ENCODE peak calls at places on chromosomes 6 and 20, in nine cellular contexts. U, F, H, A, P, T, X, D and W are unnamed samples.

GRCh38 chr6:119215885-119216590 is 133.5 kb downstream of the MAN1A1 start:
- DNase-seq in X (no peak), D (no peak), T (no peak), H (no peak), U (no peak), F (no peak), A (no peak), P (no peak), W (no peak)

GRCh38 chr6:75719133-75719532 is 29.9 kb upstream of the MYO6 start:
- DNase-seq in P (no peak), H (no peak), D (no peak), F (no peak), X (no peak), T (no peak), U (no peak), A (no peak), W (no peak)

GRCh38 chr6:132060591-132060990 is 109.4 kb upstream of the CCN2 start:
- DNase-seq in T (peak), X (peak), P (no peak), A (no peak), D (no peak), F (no peak), H (no peak), U (peak), W (no peak)

GRCh38 chr6:26215200-26216014 is 128.2 kb downstream of the HFE start:
- DNase-seq in D (no peak), A (no peak), F (no peak), T (no peak), P (peak), U (no peak), X (peak), H (no peak), W (peak)

GRCh38 chr6:142478117-142478516 is 176.3 kb downstream of the ADGRG6 start:
- DNase-seq in D (no peak), H (no peak), U (peak), P (peak), A (no peak), F (no peak), T (peak), X (peak), W (no peak)

GRCh38 chr6:31963921-31964320 is 4.9 kb downstream of the SKIC2 start:
- DNase-seq in U (no peak), F (no peak), T (no peak), P (no peak), D (no peak), X (no peak), A (no peak), H (no peak), W (no peak)

GRCh38 chr6:5081955-5082354 is 3.2 kb upstream of the PPP1R3G start:
- DNase-seq in F (no peak), D (no peak), X (peak), U (no peak), P (no peak), T (no peak), A (no peak), H (no peak), W (no peak)

GRCh38 chr6:134911532-134911931 is 38.4 kb downstream of the ALDH8A1 start:
- DNase-seq in P (peak), H (no peak), U (peak), X (peak), T (peak), D (no peak), F (no peak), A (no peak), W (no peak)

GRCh38 chr20:24150406-24150805 is 161.8 kb upstream of the GGTLC1 start:
- DNase-seq in F (no peak), T (no peak), X (no peak), A (no peak), P (no peak), H (no peak), D (no peak), U (no peak), W (no peak)

GRCh38 chr6:130098317-130098716 is 79.9 kb downstream of the L3MBTL3 start:
- DNase-seq in F (no peak), P (no peak), H (peak), T (no peak), X (no peak), U (no peak), A (no peak), D (no peak), W (no peak)

GRCh38 chr6:129110687-129111343 is 227.9 kb downstream of the LAMA2 start:
- DNase-seq in X (no peak), H (no peak), T (no peak), D (no peak), A (no peak), F (no peak), U (no peak), P (no peak), W (no peak)

GRCh38 chr6:107786709-107787588 is 37.2 kb downstream of the SCML4 start:
- DNase-seq in F (peak), X (no peak), D (no peak), A (no peak), T (no peak), H (no peak), U (no peak), P (no peak), W (no peak)

GRCh38 chr20:33649201-33649631 is 12.9 kb upstream of the C20orf144 start:
- DNase-seq in U (no peak), P (no peak), H (peak), D (peak), A (no peak), F (no peak), X (no peak), T (peak), W (peak)

GRCh38 chr6:7035837-7036249 is 71.9 kb upstream of the RREB1 start:
- DNase-seq in D (no peak), F (no peak), H (no peak), P (no peak), T (no peak), X (no peak), A (no peak), U (no peak), W (peak)

GRCh38 chr6:118325220-118325860 is 222.8 kb upstream of the PLN start:
- DNase-seq in U (peak), F (no peak), P (no peak), T (peak), H (no peak), A (no peak), X (peak), D (no peak), W (no peak)

GRCh38 chr6:39300739-39301138 is 13.5 kb downstream of the KCNK17 start:
- DNase-seq in T (no peak), X (no peak), H (no peak), F (no peak), U (no peak), D (no peak), A (no peak), P (no peak), W (no peak)

GRCh38 chr6:30364591-30364990 is 19.6 kb downstream of the RPP21 start:
- DNase-seq in P (no peak), F (no peak), A (no peak), X (no peak), H (no peak), U (no peak), T (no peak), D (no peak), W (no peak)

GRCh38 chr20:44785768-44786167 is 24.6 kb downstream of the RIMS4 start:
- DNase-seq in P (no peak), D (no peak), X (peak), T (peak), U (no peak), F (no peak), A (no peak), H (peak), W (no peak)

GRCh38 chr6:65943548-65943947 is 236.5 kb upstream of the EYS start:
- DNase-seq in D (no peak), U (no peak), H (no peak), P (no peak), T (no peak), A (no peak), F (no peak), X (no peak), W (no peak)

GRCh38 chr6:81613606-81614005 is 138.9 kb downstream of the TENT5A start:
- DNase-seq in T (peak), D (no peak), F (no peak), A (no peak), H (no peak), X (peak), U (peak), P (no peak), W (no peak)

GRCh38 chr6:107103082-107103481 is 12.2 kb downstream of the BEND3 start:
- DNase-seq in A (no peak), U (no peak), H (no peak), D (no peak), X (no peak), T (no peak), P (no peak), F (no peak), W (no peak)

GRCh38 chr20:24100370-24101011 is 111.9 kb upstream of the GGTLC1 start:
- DNase-seq in T (peak), X (peak), A (peak), F (peak), U (no peak), P (peak), D (no peak), H (peak), W (peak)

GRCh38 chr6:141426400-141426980 is 706.2 kb upstream of the GJE1 start:
- DNase-seq in F (no peak), P (no peak), D (no peak), T (peak), A (no peak), X (peak), H (no peak), U (no peak), W (no peak)

GRCh38 chr6:106128981-106129761 is 43.0 kb downstream of the PRDM1 start:
- DNase-seq in F (no peak), U (peak), A (no peak), T (peak), D (no peak), X (peak), H (no peak), P (peak), W (no peak)

GRCh38 chr6:106534564-106534982 is 94.7 kb downstream of the RTN4IP1 start:
- DNase-seq in F (no peak), H (no peak), T (no peak), U (no peak), A (no peak), D (no peak), P (no peak), X (no peak), W (no peak)

GRCh38 chr6:16157909-16158308 is 29.0 kb downstream of the MYLIP start:
- DNase-seq in P (no peak), T (no peak), F (no peak), A (peak), H (peak), U (no peak), D (no peak), X (no peak), W (peak)

GRCh38 chr20:48100483-48100882 is 315.2 kb upstream of the SULF2 start:
- DNase-seq in D (no peak), X (no peak), U (no peak), P (no peak), A (no peak), F (no peak), T (no peak), H (no peak), W (no peak)

GRCh38 chr6:3393796-3394195 is 63.1 kb downstream of the SLC22A23 start:
- DNase-seq in F (no peak), D (no peak), T (no peak), P (no peak), H (peak), U (no peak), A (peak), X (no peak), W (peak)

GRCh38 chr6:146041282-146041681 is 12.4 kb downstream of the GRM1 start:
- DNase-seq in D (no peak), A (no peak), U (no peak), H (no peak), P (peak), F (no peak), T (no peak), X (peak), W (no peak)

GRCh38 chr6:44464527-44465310 is 77.2 kb downstream of the CDC5L start:
- DNase-seq in T (peak), H (no peak), F (no peak), D (no peak), U (peak), P (no peak), X (peak), A (peak), W (no peak)

GRCh38 chr6:7646394-7646793 is 56.4 kb downstream of the SNRNP48 start:
- DNase-seq in U (no peak), D (no peak), P (no peak), X (peak), T (peak), A (no peak), H (no peak), F (no peak), W (no peak)

GRCh38 chr6:85715797-85716196 is 73.1 kb upstream of the SYNCRIP start:
- DNase-seq in D (no peak), A (no peak), F (no peak), H (no peak), T (no peak), P (no peak), U (no peak), X (no peak), W (no peak)

GRCh38 chr20:9926007-9926406 is 87.1 kb upstream of the PAK5 start:
- DNase-seq in D (no peak), A (no peak), P (no peak), F (no peak), H (no peak), T (no peak), U (no peak), X (no peak), W (no peak)

GRCh38 chr20:52054123-52054522 is 137.5 kb downstream of the ZFP64 start:
- DNase-seq in D (no peak), U (no peak), F (peak), X (no peak), H (no peak), A (no peak), P (no peak), T (no peak), W (no peak)